ENCODE peak calls at places on chromosomes 13 and 19, in seven cellular contexts. Z is bronchial epithelial cell, N is upper lobe of right lung, J is AG04450, R is heart left ventricle, M is IMR-90, Q is right lobe of liver. C is an unnamed sample.

GRCh38 chr13:80871481-80871880 is 530.6 kb upstream of the SPRY2 start:
- DNase-seq in Z (peak), N (no peak), R (no peak), M (no peak), Q (no peak), J (no peak), C (no peak)

GRCh38 chr13:31982540-31982939 is 49.0 kb upstream of the FRY start:
- DNase-seq in N (peak), Q (peak), Z (peak), M (peak), J (peak), R (peak), C (peak)

GRCh38 chr13:75038315-75038881 is 443.6 kb downstream of the TBC1D4 start:
- DNase-seq in M (no peak), Q (no peak), N (no peak), J (no peak), R (no peak), Z (no peak), C (no peak)

GRCh38 chr13:50713849-50714248 is 129.6 kb downstream of the DLEU7 start:
- DNase-seq in R (no peak), Z (peak), M (peak), J (peak), Q (no peak), N (no peak), C (no peak)

GRCh38 chr19:3448616-3449334 is 31.6 kb downstream of the SMIM24 start:
- DNase-seq in Q (no peak), M (no peak), R (no peak), Z (no peak), J (no peak), N (no peak), C (no peak)

GRCh38 chr13:77013853-77014542 is 13.0 kb downstream of the FBXL3 start:
- DNase-seq in Z (no peak), Q (no peak), J (no peak), R (no peak), N (no peak), M (no peak), C (no peak)

GRCh38 chr13:56187331-56187730 is 953.4 kb upstream of the PRR20A start:
- DNase-seq in N (peak), Q (no peak), Z (no peak), R (no peak), M (no peak), J (no peak), C (no peak)

GRCh38 chr13:43804461-43805070 is 17.8 kb upstream of the ENOX1 start:
- DNase-seq in Q (no peak), R (no peak), N (no peak), J (peak), M (peak), Z (peak), C (no peak)

GRCh38 chr13:100860866-100861265 is 186.3 kb upstream of the TMTC4 start:
- DNase-seq in N (no peak), Q (no peak), R (no peak), M (peak), Z (no peak), J (no peak), C (no peak)

GRCh38 chr19:32539240-32539916 is 41.6 kb upstream of the PDCD5 start:
- DNase-seq in M (no peak), R (no peak), J (no peak), N (no peak), Q (no peak), Z (no peak), C (no peak)

GRCh38 chr13:44068737-44069136 is 189.0 kb downstream of the LACC1 start:
- DNase-seq in N (no peak), M (peak), Z (peak), R (no peak), J (peak), Q (no peak), C (peak)

GRCh38 chr13:43935878-43936277 is 56.2 kb downstream of the LACC1 start:
- DNase-seq in Q (no peak), R (no peak), Z (no peak), M (no peak), N (no peak), J (no peak), C (no peak)

GRCh38 chr13:93298741-93299140 is 72.1 kb downstream of the GPC6 start:
- DNase-seq in Q (no peak), Z (no peak), J (no peak), R (no peak), M (peak), N (no peak), C (no peak)

GRCh38 chr13:23516190-23516589 is 54.0 kb upstream of the TNFRSF19 start:
- DNase-seq in J (no peak), Z (no peak), Q (no peak), M (no peak), R (no peak), N (no peak), C (no peak)

GRCh38 chr19:39046037-39046821 is 13.9 kb upstream of the FBXO27 start:
- DNase-seq in M (no peak), N (no peak), Z (no peak), R (no peak), Q (no peak), J (no peak), C (no peak)

GRCh38 chr13:92804346-92804745 is 422.3 kb upstream of the GPC6 start:
- DNase-seq in Q (no peak), M (peak), J (no peak), R (no peak), Z (peak), N (no peak), C (no peak)

GRCh38 chr13:31160857-31161582 is 684 bp downstream of the HSPH1 start:
- DNase-seq in M (peak), N (peak), Q (peak), J (peak), R (peak), Z (peak), C (peak)

GRCh38 chr13:74765955-74766354 is 631.8 kb upstream of the KLF12 start:
- DNase-seq in Q (no peak), R (no peak), Z (no peak), M (no peak), J (no peak), N (no peak), C (no peak)

GRCh38 chr13:96089749-96090239 is at the start of gene HS6ST3:
- DNase-seq in J (no peak), Q (peak), M (no peak), R (peak), Z (peak), N (peak), C (no peak)

GRCh38 chr13:45226024-45226423 is 25.2 kb upstream of the KCTD4 start:
- DNase-seq in R (no peak), Z (no peak), Q (no peak), M (no peak), N (no peak), J (no peak), C (no peak)

GRCh38 chr13:39132286-39132685 is 94.0 kb downstream of the NHLRC3 start:
- DNase-seq in R (no peak), J (no peak), N (no peak), Z (peak), M (no peak), Q (no peak), C (peak)

GRCh38 chr13:109949395-109949794 is 163.0 kb upstream of the IRS2 start:
- DNase-seq in Z (peak), R (no peak), N (no peak), M (peak), J (no peak), Q (no peak), C (no peak)

GRCh38 chr19:35347171-35347929 is at the start of gene FFAR1:
- DNase-seq in Q (no peak), N (peak), R (no peak), Z (no peak), M (no peak), J (no peak), C (no peak)

GRCh38 chr19:38780443-38780842 is 7.1 kb upstream of the LGALS7 start:
- DNase-seq in Z (no peak), N (no peak), Q (no peak), J (no peak), M (no peak), R (no peak), C (no peak)

GRCh38 chr19:56840452-56841193 is at the start of the genes PEG3 and ZIM2:
- DNase-seq in R (peak), N (no peak), Z (no peak), M (no peak), Q (peak), J (no peak), C (no peak)

GRCh38 chr19:40567040-40567749 is 9.5 kb upstream of the SHKBP1 start:
- DNase-seq in Q (no peak), R (no peak), J (no peak), M (no peak), N (no peak), Z (no peak), C (no peak)

GRCh38 chr19:40567750-40568494 is 8.8 kb upstream of the SHKBP1 start:
- DNase-seq in R (no peak), Z (no peak), N (no peak), J (no peak), Q (no peak), M (no peak), C (no peak)

GRCh38 chr19:40571831-40572495 is 4.7 kb upstream of the SHKBP1 start:
- DNase-seq in N (no peak), Q (no peak), Z (no peak), J (no peak), M (no peak), R (no peak), C (no peak)

GRCh38 chr19:40570313-40571004 is 6.2 kb upstream of the SHKBP1 start:
- DNase-seq in Z (peak), N (peak), J (peak), Q (peak), M (peak), R (peak), C (peak)

GRCh38 chr19:40571005-40571318 is 5.7 kb upstream of the SHKBP1 start:
- DNase-seq in N (no peak), Q (no peak), J (no peak), M (no peak), R (no peak), Z (no peak), C (no peak)
- TF ChIP-seq CTCF in N (no peak), Q (no peak), J (no peak), M (no peak), R (no peak), Z (no peak), C (no peak)

DNA sequence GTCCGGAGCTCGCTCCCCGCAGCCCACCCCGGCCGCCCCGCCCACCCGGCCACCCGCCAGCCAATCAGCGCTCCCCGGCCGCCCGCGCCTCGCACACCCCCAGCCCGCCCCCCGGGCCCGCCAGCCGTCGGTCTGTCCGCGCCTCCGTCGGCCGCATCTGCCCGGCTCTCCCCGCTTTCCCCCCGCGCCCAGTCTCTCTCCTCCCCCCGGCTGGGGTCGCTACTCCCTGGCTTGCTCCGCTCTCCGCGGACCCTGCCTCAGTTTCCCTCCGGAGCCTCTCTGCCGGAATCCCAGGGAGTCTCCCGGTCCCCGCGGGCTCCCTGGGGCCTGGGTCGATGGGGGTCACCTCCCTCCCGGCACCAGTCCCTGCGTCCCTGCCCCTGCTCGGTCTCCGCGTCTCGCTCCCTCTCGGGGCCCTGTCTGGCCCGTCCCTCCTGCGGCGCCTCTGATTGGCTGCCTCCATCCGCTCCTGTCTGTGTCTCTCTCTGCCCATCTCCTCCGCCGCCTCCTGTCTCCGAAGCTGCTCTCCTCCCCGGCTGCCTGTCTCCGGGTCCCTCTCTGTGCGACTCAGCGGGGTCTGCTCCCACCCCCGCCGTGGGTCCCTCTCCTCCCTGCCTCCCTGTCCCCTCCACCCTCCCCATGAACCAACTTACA is 485 bp downstream of the IL11 start:
- DNase-seq in N (no peak), J (peak), R (no peak), M (peak), Z (peak), Q (no peak), C (no peak)
- H3K4me3 ChIP-seq in N (no peak), J (peak), R (peak), M (peak), Z (peak), Q (no peak), C (peak)

GRCh38 chr13:25372275-25373081 is 704 bp downstream of the ATP8A2 start:
- DNase-seq in Q (no peak), N (no peak), Z (no peak), R (no peak), M (no peak), J (no peak), C (no peak)
- TF ChIP-seq CTCF in Q (no peak), N (no peak), Z (no peak), R (no peak), M (no peak), J (no peak), C (no peak)

GRCh38 chr19:44808463-44809371 is at the start of gene BCAM:
- DNase-seq in R (peak), M (peak), J (no peak), N (peak), Z (no peak), Q (peak), C (no peak)

GRCh38 chr19:44809856-44810554 is 1.1 kb downstream of the BCAM start:
- DNase-seq in Z (peak), Q (no peak), N (no peak), M (no peak), R (no peak), J (no peak), C (no peak)

GRCh38 chr19:44807162-44807561 is 1.7 kb upstream of the BCAM start:
- DNase-seq in M (no peak), R (no peak), Q (peak), N (peak), Z (peak), J (no peak), C (no peak)

GRCh38 chr19:44806271-44806670 is 2.6 kb upstream of the BCAM start:
- DNase-seq in Q (no peak), Z (no peak), J (no peak), R (no peak), M (no peak), N (no peak), C (no peak)

GRCh38 chr19:44807652-44808462 is 1.0 kb upstream of the BCAM start:
- DNase-seq in Z (peak), M (peak), Q (peak), J (no peak), R (no peak), N (peak), C (no peak)
- H3K4me3 ChIP-seq in Z (no peak), M (no peak), Q (no peak), J (no peak), R (no peak), N (peak), C (no peak)

DNA sequence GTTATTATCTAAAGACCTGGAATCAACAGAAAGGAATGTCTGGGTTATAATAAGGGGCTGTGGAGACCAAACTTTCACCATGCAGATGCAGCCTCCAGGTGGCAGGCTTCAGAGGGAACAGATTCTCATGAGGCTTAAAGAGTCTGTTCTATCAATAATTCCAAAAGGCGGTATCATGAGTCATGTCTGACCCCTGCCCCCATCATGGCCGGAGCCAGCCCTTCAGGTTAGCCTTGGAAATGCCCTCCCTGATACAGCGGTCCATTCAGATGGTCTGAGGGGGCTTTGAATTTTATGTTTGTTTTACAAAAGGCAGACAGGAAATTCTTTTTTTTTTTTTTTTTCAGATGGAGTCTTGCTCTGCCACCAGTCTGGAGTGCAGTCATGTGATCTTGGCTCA is 21.7 kb upstream of the LAMP1 start:
- DNase-seq in Z (peak), J (peak), N (no peak), Q (peak), M (peak), R (peak), C (peak)
- TF ChIP-seq CTCF in Z (peak), J (peak), N (peak), Q (peak), M (peak), R (no peak), C (peak)

GRCh38 chr19:47719047-47719885 is 6.0 kb downstream of the EHD2 start:
- DNase-seq in R (peak), M (peak), Q (no peak), N (peak), J (peak), Z (peak), C (no peak)
- H3K4me3 ChIP-seq in R (no peak), M (peak), Q (no peak), N (peak), J (peak), Z (peak), C (no peak)

GRCh38 chr19:902446-903226 is 9.4 kb downstream of the RNU6-9 start:
- DNase-seq in Z (no peak), Q (no peak), J (no peak), R (no peak), M (no peak), N (no peak), C (no peak)
- TF ChIP-seq CTCF in Z (no peak), Q (no peak), J (no peak), R (no peak), M (no peak), N (no peak), C (no peak)

DNA sequence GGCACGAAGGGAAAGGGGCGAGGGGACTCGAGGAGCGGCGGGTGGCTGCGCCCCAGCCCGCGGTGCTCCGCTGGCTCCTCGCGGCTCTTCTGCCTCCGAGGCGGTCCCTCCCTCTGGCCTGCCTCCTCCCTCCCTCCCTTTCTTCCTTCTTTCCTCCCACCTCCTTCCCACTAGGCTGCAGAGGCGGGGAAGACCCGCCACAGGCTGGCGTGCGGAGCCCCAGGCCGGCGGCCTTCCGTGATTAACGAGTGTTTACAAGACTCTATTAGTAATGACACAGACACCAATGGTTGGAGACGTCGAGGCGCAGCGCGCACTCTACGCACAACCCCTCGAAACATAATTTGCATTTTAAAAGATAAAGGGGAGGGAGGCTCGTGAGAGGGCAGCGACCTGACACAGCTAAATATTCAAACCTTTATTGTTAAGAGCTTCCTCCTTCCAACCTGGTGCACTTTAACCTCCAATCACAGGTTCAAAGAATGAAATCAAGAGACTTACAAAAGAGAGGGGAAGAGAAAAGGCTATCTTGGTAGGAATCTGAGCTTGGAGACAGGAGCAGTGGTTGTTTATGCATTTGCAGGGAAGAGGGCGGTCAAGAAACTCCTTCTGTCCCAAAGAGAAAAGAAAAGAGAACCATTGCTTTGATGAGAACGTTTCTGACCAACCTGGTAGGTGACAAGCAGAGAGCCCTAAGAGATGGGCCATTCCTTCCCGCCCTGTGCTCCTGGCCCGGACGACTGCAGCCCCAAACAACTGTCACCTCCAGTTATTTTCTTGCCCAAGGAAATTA is at the start of gene CDX2:
- DNase-seq in Z (no peak), J (no peak), N (no peak), Q (no peak), M (no peak), R (no peak), C (no peak)
- H3K4me3 ChIP-seq in Z (no peak), J (no peak), N (no peak), Q (no peak), M (no peak), R (no peak), C (no peak)

DNA sequence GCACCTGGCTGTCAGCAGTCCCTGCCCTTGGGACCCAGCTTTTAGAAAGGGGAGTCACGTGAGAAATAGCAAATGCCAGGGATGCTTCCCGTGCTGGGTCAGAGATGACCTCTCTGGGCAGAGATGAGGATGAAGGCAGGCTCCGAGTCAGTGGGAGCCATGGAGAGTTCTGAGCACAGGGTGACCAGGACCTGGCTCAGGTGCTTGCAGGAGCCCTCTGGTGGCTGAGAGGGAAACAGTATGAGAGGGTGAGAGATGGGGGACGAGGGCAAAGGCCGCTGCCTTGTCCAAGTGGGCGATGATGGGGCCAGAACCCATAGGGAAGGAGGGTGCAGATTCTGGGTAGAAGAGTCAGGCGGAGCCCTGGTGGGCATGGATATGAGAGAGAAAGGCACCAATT is 15.8 kb downstream of the TMED1 start:
- DNase-seq in M (no peak), N (no peak), J (no peak), Q (no peak), Z (no peak), R (no peak), C (no peak)
- TF ChIP-seq CTCF in M (peak), N (no peak), J (peak), Q (no peak), Z (no peak), R (peak), C (peak)

GRCh38 chr19:974564-975257 is 9.4 kb upstream of the WDR18 start:
- DNase-seq in Q (no peak), R (no peak), Z (no peak), J (no peak), N (no peak), M (no peak), C (no peak)
- H3K4me3 ChIP-seq in Q (no peak), R (no peak), Z (no peak), J (no peak), N (no peak), M (no peak), C (no peak)

C was measured in retinal pigment epithelial cell.